ENCODE peak calls at places on chromosomes 16 and 17, in eight cellular contexts. Y, X, G, J, C, I, D and U are unnamed samples.

GRCh38 chr16:87496101-87496801 is 3.4 kb upstream of the ZCCHC14 start:
- DNase-seq in G (no peak), J (no peak), I (no peak), C (no peak), X (no peak), Y (no peak), D (no peak), U (no peak)

GRCh38 chr17:54944796-54945195 is 23.7 kb downstream of the COX11 start:
- DNase-seq in I (no peak), X (no peak), J (no peak), C (no peak), D (no peak), G (no peak), Y (no peak), U (no peak)

GRCh38 chr16:88979616-88980015 is 2.6 kb upstream of the CBFA2T3 start:
- DNase-seq in G (no peak), C (no peak), J (no peak), D (no peak), X (no peak), Y (no peak), I (no peak), U (no peak)

GRCh38 chr16:20866161-20866772 is 33.9 kb downstream of the DCUN1D3 start:
- DNase-seq in X (no peak), C (no peak), I (peak; percentile 50), G (peak; percentile 17), Y (peak; percentile 67), D (peak; percentile 66), J (peak; percentile 85), U (no peak)

GRCh38 chr17:77645441-77646430 is 312.8 kb upstream of the TNRC6C start:
- DNase-seq in G (no peak), D (no peak), J (peak; percentile 6), C (no peak), X (peak; percentile 26), I (no peak), Y (no peak), U (peak; percentile 36)

GRCh38 chr16:30984669-30985400 is at the start of gene HSD3B7:
- DNase-seq in J (peak; percentile 94), Y (peak; percentile 67), G (peak; percentile 93), X (peak; percentile 55), I (peak; percentile 85), C (peak; percentile 96), D (peak; percentile 96), U (peak; percentile 91)

GRCh38 chr17:34435182-34435928 is 72.3 kb upstream of the CCL1 start:
- DNase-seq in X (no peak), G (no peak), I (no peak), J (no peak), C (no peak), D (no peak), Y (no peak), U (no peak)

GRCh38 chr17:37519241-37519985 is 29.7 kb downstream of the DUSP14 start:
- DNase-seq in Y (no peak), D (no peak), C (no peak), X (no peak), J (no peak), I (no peak), G (no peak), U (no peak)

GRCh38 chr16:47492428-47493357 is 31.6 kb downstream of the PHKB start:
- DNase-seq in D (peak; percentile 79), C (peak; percentile 64), X (no peak), I (peak; percentile 11), J (peak; percentile 54), Y (no peak), G (peak; percentile 57), U (peak; percentile 38)

GRCh38 chr16:67277999-67278772 is 1.1 kb upstream of the PLEKHG4 start:
- DNase-seq in Y (peak; percentile 64), C (peak; percentile 75), I (peak; percentile 34), G (no peak), X (no peak), J (peak; percentile 67), D (no peak), U (peak; percentile 38)

GRCh38 chr17:46854515-46854914 is 3.1 kb downstream of the WNT9B start:
- DNase-seq in I (no peak), J (no peak), Y (no peak), X (no peak), D (no peak), C (peak; percentile 11), G (no peak), U (no peak)

GRCh38 chr16:88655733-88656281 is 5.0 kb upstream of the CYBA start:
- DNase-seq in C (no peak), I (no peak), J (no peak), G (no peak), Y (no peak), D (no peak), X (no peak), U (no peak)

GRCh38 chr17:73262676-73263642 is 1.3 kb upstream of the CPSF4L start:
- DNase-seq in I (peak; percentile 40), D (no peak), X (no peak), G (no peak), J (no peak), C (peak; percentile 82), Y (no peak), U (no peak)

GRCh38 chr17:51144266-51145022 is 8.9 kb upstream of the NME1 start:
- DNase-seq in C (no peak), I (peak; percentile 52), X (no peak), J (no peak), Y (no peak), G (no peak), D (no peak), U (no peak)

GRCh38 chr17:65572581-65573282 is 11.3 kb upstream of the AXIN2 start:
- DNase-seq in C (no peak), I (no peak), G (no peak), D (no peak), X (no peak), Y (no peak), J (no peak), U (no peak)